ENCODE peak calls at places on chromosomes 3 and 15, in seven cellular contexts. R is effector memory CD4-positive, alpha-beta T cell; U is GM23248; L is A549; B is endothelial cell of umbilical vein; O is neuronal stem cell; D is IMR-90. I is an unnamed sample.
A peak's percentile ranks its signal among the peaks of the same experiment; 100 is the strongest.

GRCh38 chr3:21846976-21847375 is 96.0 kb upstream of the ZNF385D start:
- DNase-seq in L (no peak), D (no peak), O (no peak), U (peak; percentile 38), B (no peak), R (no peak), I (no peak)

GRCh38 chr3:53141468-53141840 is 11.2 kb upstream of the RFT1 start:
- DNase-seq in B (no peak), D (no peak), L (no peak), U (no peak), R (no peak), O (no peak), I (no peak)

GRCh38 chr3:183161552-183162345 is 785 bp downstream of the LAMP3 start:
- DNase-seq in O (no peak), L (no peak), D (no peak), U (no peak), B (no peak), R (no peak), I (peak; percentile 12)

GRCh38 chr15:92400573-92400972 is 6.9 kb downstream of the ST8SIA2 start:
- DNase-seq in D (no peak), B (no peak), U (no peak), R (no peak), L (no peak), O (no peak), I (no peak)

GRCh38 chr3:189563841-189564563 is 67.2 kb upstream of the TP63 start:
- DNase-seq in R (no peak), B (no peak), L (peak; percentile 29), D (peak; percentile 78), U (peak; percentile 92), O (no peak), I (no peak)

GRCh38 chr3:170802164-170803151 is 67.5 kb downstream of the RPL22L1 start:
- DNase-seq in L (no peak), B (peak; percentile 92), O (no peak), D (peak; percentile 99), U (peak; percentile 95), R (no peak), I (no peak)

GRCh38 chr3:186320862-186321568 is 41.0 kb downstream of the DGKG start:
- DNase-seq in R (no peak), U (peak; percentile 41), L (no peak), D (peak; percentile 13), B (no peak), O (no peak), I (no peak)

GRCh38 chr15:23866832-23867231 is 179.7 kb upstream of the NDN start:
- DNase-seq in O (peak; percentile 30), B (no peak), U (peak; percentile 16), L (peak; percentile 31), R (no peak), D (no peak), I (no peak)

GRCh38 chr3:19272296-19272695 is 124.0 kb downstream of the KCNH8 start:
- DNase-seq in B (no peak), O (no peak), D (no peak), R (no peak), U (no peak), L (no peak), I (no peak)

GRCh38 chr15:32651229-32651837 is 9.8 kb downstream of the SCG5 start:
- DNase-seq in U (peak; percentile 86), L (peak; percentile 76), D (peak; percentile 73), B (peak; percentile 54), R (no peak), O (peak; percentile 26), I (peak; percentile 15)

GRCh38 chr3:14822134-14822533 is 3.4 kb downstream of the FGD5 start:
- DNase-seq in D (no peak), L (no peak), U (no peak), R (no peak), O (no peak), B (no peak), I (no peak)

GRCh38 chr3:49997862-49998261 is 57.9 kb downstream of the RBM6 start:
- DNase-seq in L (no peak), U (no peak), B (no peak), D (no peak), R (no peak), O (no peak), I (no peak)

GRCh38 chr15:68265674-68266073 is 11.9 kb upstream of the FEM1B start:
- DNase-seq in L (no peak), B (no peak), D (no peak), O (no peak), U (no peak), R (no peak), I (no peak)

GRCh38 chr15:34889486-34889885 is 80.1 kb downstream of the AQR start:
- DNase-seq in D (peak; percentile 38), U (peak; percentile 45), B (no peak), L (no peak), R (no peak), O (no peak), I (no peak)

GRCh38 chr3:4584537-4585249 is 91.5 kb downstream of the ITPR1 start:
- DNase-seq in O (no peak), L (no peak), U (peak; percentile 9), B (peak; percentile 18), D (peak; percentile 16), R (no peak), I (peak; percentile 6)

GRCh38 chr15:88391006-88391405 is 76.2 kb downstream of the MRPL46 start:
- DNase-seq in L (no peak), B (no peak), D (no peak), U (peak; percentile 27), O (no peak), R (no peak), I (no peak)

GRCh38 chr15:69056365-69056764 is 41.9 kb downstream of the NOX5 start:
- DNase-seq in O (no peak), R (no peak), L (no peak), D (no peak), U (peak; percentile 36), B (no peak), I (no peak)

GRCh38 chr3:128875556-128876120 is 3.8 kb upstream of the ACAD9 start:
- DNase-seq in B (peak; percentile 26), L (peak; percentile 27), D (no peak), O (peak; percentile 23), U (peak; percentile 43), R (no peak), I (peak; percentile 39)

GRCh38 chr3:14372587-14372986 is 29.8 kb upstream of the SLC6A6 start:
- DNase-seq in L (no peak), R (no peak), U (no peak), O (no peak), B (no peak), D (no peak), I (no peak)

GRCh38 chr3:194569252-194569651 is 64.0 kb downstream of the TMEM44 start:
- DNase-seq in R (no peak), U (no peak), B (no peak), D (no peak), L (no peak), O (no peak), I (no peak)

GRCh38 chr15:37229855-37230254 is 129.5 kb upstream of the MEIS2 start:
- DNase-seq in D (no peak), O (no peak), U (no peak), L (no peak), B (no peak), R (no peak), I (no peak)

GRCh38 chr3:26558257-26558656 is 64.3 kb upstream of the LRRC3B start:
- DNase-seq in O (no peak), D (no peak), R (no peak), U (no peak), B (no peak), L (no peak), I (no peak)

GRCh38 chr3:31981206-31982181 is at the start of the genes OSBPL10 and ZNF860:
- DNase-seq in D (peak; percentile 92), B (peak; percentile 95), U (peak; percentile 83), L (peak; percentile 81), R (no peak), O (no peak), I (peak; percentile 32)

DNA sequence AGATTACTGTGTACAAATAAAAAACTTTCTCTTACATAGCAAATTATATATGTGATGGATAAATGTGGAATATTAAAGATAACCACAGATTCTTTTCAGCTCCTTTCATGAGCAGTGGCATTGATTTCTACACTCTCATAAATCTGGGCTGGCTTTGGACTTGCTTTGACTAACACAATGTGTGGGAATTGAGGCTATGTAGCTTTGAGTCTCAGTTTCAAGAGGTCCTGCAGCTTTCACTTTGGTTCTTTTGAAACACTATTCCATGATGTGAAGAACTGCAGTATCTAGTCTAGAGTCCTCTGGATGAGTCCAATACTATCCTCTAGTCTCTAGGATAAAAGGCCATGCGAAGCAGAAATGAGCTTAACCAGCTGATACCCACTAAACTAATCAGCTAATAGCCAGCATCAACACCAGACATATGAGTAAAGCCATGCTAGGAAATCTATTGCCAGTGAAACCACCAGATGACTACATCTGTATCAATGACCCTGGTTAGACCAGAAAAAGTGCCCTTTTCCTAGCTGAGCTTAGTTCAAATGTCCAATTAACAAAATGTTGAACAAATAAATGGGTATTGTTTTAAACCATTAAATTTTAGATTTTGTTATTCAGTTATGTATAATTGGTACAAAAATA is 274.9 kb upstream of the ZPLD1 start:
- DNase-seq in O (no peak), R (no peak), D (no peak), L (no peak), U (no peak), B (no peak), I (no peak)
- H3K4me1 ChIP-seq in O (no peaks in the 10 kb centered on the region), R (peaks cover 3% of the 10 kb centered on the region), D (peaks cover 9% of the 10 kb centered on the region), L (peaks cover 63% of the 10 kb centered on the region), U (peaks cover 29% of the 10 kb centered on the region), B (peaks cover 40% of the 10 kb centered on the region), I (no peaks in the 10 kb centered on the region)

GRCh38 chr3:73324203-73325155 is 263.0 kb downstream of the EBLN2 start:
- DNase-seq in U (peak; percentile 86), R (no peak), O (no peak), D (no peak), L (no peak), B (no peak), I (no peak)
- H3K27ac ChIP-seq in U (peak overlapping the region; percentile 36), R (no peak overlapping the region), O (no peak overlapping the region), D (no peak overlapping the region), L (no peak overlapping the region), B (no peak overlapping the region), I (no peak overlapping the region)

DNA sequence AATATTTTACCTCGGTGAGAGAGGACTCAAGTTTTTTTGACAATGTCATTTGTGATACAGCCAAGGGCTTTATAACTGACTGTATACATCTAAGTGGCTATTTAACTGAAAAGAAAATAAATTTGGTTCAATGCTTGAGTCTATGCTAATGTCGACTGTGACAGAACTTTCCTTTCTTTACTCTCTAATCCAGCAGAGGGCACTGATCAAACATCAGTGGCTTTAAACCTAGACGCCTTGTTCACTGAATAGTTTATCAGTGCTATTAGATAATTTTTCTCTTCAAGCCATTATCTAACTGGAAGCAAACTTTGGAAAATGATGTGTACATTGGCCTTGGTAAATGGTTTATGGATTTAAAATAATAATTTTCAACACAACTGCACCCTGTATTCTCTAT is 285.1 kb downstream of the CHL1 start:
- DNase-seq in R (no peak), L (no peak), O (no peak), D (no peak), B (no peak), U (peak; percentile 42), I (no peak)
- H3K9me3 ChIP-seq in R (no peaks in the 10 kb centered on the region), L (no peaks in the 10 kb centered on the region), O (no peaks in the 10 kb centered on the region), D (peaks cover 2% of the 10 kb centered on the region), B (peaks cover 2% of the 10 kb centered on the region), U (no peaks in the 10 kb centered on the region), I (no peaks in the 10 kb centered on the region)

GRCh38 chr3:162391301-162391700 is 894.7 kb downstream of the OTOL1 start:
- DNase-seq in R (no peak), D (peak; percentile 69), B (no peak), L (peak; percentile 42), U (peak; percentile 76), O (no peak), I (no peak)

GRCh38 chr3:162390891-162391290 is 894.3 kb downstream of the OTOL1 start:
- DNase-seq in L (peak; percentile 53), D (peak; percentile 85), U (peak; percentile 85), R (no peak), O (no peak), B (no peak), I (no peak)

GRCh38 chr3:162385387-162385786 is 888.8 kb downstream of the OTOL1 start:
- DNase-seq in B (no peak), D (no peak), R (no peak), O (no peak), U (no peak), L (no peak), I (no peak)
- H3K4me1 ChIP-seq in B (no peaks in the 10 kb centered on the region), D (no peaks in the 10 kb centered on the region), R (no peaks in the 10 kb centered on the region), O (no peaks in the 10 kb centered on the region), U (peaks cover 3% of the 10 kb centered on the region), L (peaks cover 3% of the 10 kb centered on the region), I (no peaks in the 10 kb centered on the region)

I was measured in naive thymus-derived CD4-positive, alpha-beta T cell.